ENCODE peak calls at places on chromosomes 13 and 19, in four cellular contexts. B, I, X and K are unnamed samples.

GRCh38 chr19:46513461-46514236 is 18.0 kb upstream of the PNMA8B start:
- DNase-seq in X (peak), I (no peak), B (peak), K (peak)

GRCh38 chr19:9792191-9793050 is 23.9 kb upstream of the ZNF846 start:
- DNase-seq in B (peak), I (no peak), X (peak), K (peak)

GRCh38 chr13:36086117-36086516 is 45.1 kb downstream of the DCLK1 start:
- DNase-seq in I (no peak), X (peak), B (no peak), K (no peak)

GRCh38 chr19:29678484-29679106 is 13.3 kb downstream of the PLEKHF1 start:
- DNase-seq in X (no peak), B (no peak), I (no peak), K (no peak)

GRCh38 chr13:20398459-20398858 is 127.2 kb downstream of the CRYL1 start:
- DNase-seq in X (no peak), B (no peak), I (no peak), K (no peak)

GRCh38 chr19:10270180-10270615 is 722 bp upstream of the ICAM1 start:
- DNase-seq in X (peak), I (no peak), B (no peak), K (no peak)

GRCh38 chr19:46979103-46979769 is 40.4 kb upstream of the NPAS1 start:
- DNase-seq in I (no peak), X (no peak), B (no peak), K (no peak)

GRCh38 chr19:35143818-35144217 is 763 bp downstream of the FXYD7 start:
- DNase-seq in X (no peak), I (no peak), B (no peak), K (no peak)

GRCh38 chr13:66180806-66181205 is 1049.3 kb downstream of the PCDH9 start:
- DNase-seq in X (no peak), I (no peak), B (no peak), K (no peak)

GRCh38 chr13:109332501-109333499 is 453.6 kb downstream of the IRS2 start:
- DNase-seq in B (no peak), X (no peak), I (no peak), K (no peak)

GRCh38 chr13:111632906-111633305 is 312.5 kb downstream of the TEX29 start:
- DNase-seq in X (peak), B (no peak), I (no peak), K (no peak)

GRCh38 chr19:45161715-45162463 is 1.1 kb upstream of the NKPD1 start:
- DNase-seq in X (peak), I (no peak), B (no peak), K (peak)

DNA sequence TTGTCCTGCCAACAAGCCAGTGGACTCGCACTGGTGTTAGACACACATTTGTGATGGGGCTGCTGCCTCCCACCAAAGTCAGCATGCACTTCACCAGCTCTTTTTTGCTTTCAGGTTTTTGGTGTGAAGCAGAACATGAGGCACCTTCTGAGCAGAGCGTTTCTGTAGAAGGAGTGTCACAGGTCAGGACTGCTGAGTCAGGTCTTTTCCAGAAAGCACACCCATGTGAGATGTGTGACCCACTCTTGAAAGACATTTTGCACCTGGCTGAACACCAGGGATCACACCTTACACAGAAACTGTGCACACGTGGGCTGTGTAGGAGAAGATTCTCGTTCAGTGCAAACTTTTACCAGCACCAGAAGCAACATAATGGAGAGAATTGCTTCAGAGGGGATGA is 4.8 kb downstream of the ZNF304 start:
- DNase-seq in I (no peak), B (no peak), X (no peak), K (no peak)
- H3K4me3 ChIP-seq in I (no peak), B (no peak), X (no peak), K (no peak)

DNA sequence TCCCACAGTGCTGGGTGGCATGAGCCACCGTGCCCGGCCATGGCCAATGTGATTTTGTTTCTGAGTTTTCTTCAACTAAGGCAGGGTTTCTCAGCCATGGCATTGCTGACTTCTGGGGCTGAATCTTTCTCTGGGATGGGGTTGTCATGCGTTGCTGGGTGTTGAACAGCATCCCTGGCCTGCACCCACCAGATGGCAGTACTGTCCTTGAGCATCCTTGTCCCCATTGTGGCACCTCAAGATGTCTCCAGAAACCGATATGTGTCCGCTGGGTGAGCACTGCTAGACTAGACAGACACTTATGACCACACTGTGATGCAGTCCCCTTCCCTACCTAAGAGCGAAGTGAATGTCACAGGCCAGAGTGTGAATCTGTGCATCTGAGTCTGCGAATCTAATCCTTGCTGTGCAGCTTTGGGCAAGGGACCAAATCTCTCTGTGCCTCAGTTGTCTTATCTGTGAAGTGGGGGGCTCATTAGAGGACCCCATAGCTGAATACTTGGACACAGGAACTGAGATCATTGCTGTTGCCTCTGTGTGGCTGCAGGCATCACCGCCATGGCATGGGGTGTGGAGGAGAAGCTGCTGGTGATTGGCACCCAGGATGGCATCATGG is 50.3 kb upstream of the SIN3B start:
- DNase-seq in I (no peak), B (peak), X (peak), K (peak)
- TF ChIP-seq CTCF in I (peak), B (peak), X (peak), K (peak)

DNA sequence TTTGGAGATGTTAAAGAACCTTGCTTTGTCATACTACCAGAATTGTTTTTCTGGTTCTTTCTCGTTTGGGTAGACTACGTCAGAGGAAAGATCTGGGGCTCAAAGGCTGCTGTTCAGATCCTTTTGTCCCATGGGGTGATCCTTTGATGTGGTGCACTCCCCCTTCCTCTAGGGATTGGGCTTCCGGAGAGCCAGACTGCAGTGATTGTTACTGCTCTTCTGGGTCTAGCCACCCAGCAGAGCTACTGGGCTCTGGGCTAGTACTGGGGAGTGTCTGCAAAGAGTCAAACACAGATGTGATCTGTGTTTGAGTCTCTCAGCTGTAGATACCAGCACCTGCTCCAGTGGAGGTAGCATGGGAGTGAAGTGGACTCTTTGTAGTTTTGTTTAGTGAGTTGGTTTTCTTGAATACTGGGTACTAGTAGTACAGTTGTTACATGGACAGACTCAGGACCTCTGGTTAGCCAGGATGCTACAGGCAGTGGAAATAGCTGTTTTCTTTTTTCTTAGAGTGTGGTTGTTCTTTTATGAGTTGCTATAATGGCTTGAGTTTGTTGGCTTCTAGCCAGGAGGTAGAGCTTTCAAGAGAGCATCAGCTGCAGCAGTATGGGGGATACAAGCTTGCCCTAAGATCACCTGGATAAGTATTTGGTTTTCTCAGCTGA is 34.4 kb downstream of the DNAJC15 start:
- DNase-seq in B (no peak), X (peak), I (no peak), K (peak)
- H3K4me3 ChIP-seq in B (no peak), X (no peak), I (no peak), K (no peak)

GRCh38 chr19:50007170-50007569 is 18.0 kb downstream of the VRK3 start:
- DNase-seq in X (no peak), B (no peak), I (no peak), K (no peak)

GRCh38 chr19:50005428-50005827 is 19.7 kb downstream of the VRK3 start:
- DNase-seq in B (no peak), X (no peak), I (no peak), K (no peak)

GRCh38 chr19:50003810-50004419 is 21.3 kb downstream of the VRK3 start:
- DNase-seq in B (peak), X (no peak), I (peak), K (peak)

GRCh38 chr19:50007947-50008346 is 17.2 kb downstream of the VRK3 start:
- DNase-seq in I (no peak), X (no peak), B (no peak), K (no peak)

GRCh38 chr19:50008532-50008931 is 16.6 kb downstream of the VRK3 start:
- DNase-seq in B (no peak), X (peak), I (no peak), K (peak)
- TF ChIP-seq CTCF in B (peak), X (peak), I (peak), K (peak)

GRCh38 chr13:101917475-101917810 is 465.0 kb downstream of the ITGBL1 start:
- DNase-seq in X (peak), B (no peak), I (no peak), K (no peak)

GRCh38 chr13:101916108-101916757 is 463.8 kb downstream of the ITGBL1 start:
- DNase-seq in X (peak), B (no peak), I (no peak), K (peak)

GRCh38 chr13:101916758-101917474 is 464.4 kb downstream of the ITGBL1 start:
- DNase-seq in X (peak), I (no peak), B (no peak), K (no peak)

GRCh38 chr13:101919541-101920306 is 467.2 kb downstream of the ITGBL1 start:
- DNase-seq in X (peak), B (peak), I (no peak), K (peak)

DNA sequence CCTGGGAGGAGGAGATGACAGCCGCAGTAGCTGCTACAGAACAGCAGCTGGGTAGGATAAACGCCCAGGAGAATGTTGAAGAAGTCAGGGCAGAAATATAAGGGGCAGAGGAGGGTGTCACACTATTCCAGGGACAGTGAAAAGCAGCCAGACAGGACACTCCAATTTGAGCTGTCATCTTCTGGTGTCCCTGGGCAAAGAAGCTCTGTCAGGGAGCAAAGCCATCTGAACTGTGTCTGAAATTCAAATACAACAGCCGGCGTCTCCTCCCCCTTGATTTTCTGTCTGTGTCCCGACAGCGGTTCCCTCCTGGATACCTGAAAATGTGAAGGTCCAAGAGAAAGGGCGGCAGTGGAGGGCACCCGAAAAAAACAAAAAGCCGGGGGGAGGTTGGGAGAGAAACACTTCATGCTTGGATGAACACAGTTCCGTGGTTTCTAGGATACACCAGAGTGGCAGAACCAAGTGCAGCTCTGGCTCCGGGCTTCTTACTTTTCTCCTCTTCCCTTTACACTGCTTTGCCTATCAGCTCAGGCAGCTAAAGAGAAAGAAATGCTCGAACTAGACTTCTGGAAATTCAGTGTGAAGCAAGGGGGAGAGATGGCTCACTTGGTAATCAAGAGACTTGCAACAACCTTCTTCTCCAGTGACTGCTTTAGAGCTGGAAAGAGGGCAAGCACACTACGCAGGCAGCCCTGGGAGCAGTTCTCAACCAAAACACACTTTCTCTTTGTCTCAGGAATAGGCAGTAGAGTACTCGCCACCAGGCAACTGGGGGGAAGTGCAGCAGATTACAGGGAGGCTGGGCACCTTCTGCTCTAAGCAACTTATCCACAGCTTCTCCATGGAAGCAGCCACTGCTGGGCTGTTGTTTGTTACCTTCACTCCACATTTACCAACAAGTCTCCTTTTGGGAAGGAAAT is 465.6 kb downstream of the ITGBL1 start:
- DNase-seq in B (no peak), I (no peak), X (peak), K (no peak)
- H3K4me3 ChIP-seq in B (no peak), I (no peak), X (no peak), K (no peak)

GRCh38 chr13:94366677-94367076 is 112.8 kb downstream of the DCT start:
- DNase-seq in X (no peak), B (no peak), I (no peak), K (no peak)

DNA sequence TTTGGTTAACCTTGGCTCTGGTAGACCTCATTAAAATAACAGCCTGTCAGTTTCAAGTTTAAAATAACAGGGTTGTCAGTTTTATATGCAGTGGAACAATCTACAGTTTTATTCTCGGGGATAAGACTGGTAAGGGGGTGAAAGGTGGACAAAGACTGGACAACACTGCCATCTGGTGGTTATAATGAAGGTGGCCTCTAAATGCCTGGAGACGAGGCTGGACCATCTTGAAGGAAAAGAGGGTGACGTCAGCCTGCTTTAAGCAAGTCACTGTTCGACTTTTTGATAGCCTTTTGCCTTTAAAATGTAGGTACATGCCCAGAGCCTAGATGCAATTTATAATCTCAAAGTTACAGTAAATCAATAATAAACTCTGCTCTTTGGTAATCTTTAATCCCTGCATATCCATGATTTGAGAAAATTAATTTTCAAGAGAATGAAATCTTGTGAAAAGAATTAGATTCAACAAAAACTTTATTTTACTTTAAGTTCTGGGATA is 117.0 kb downstream of the DCT start:
- DNase-seq in I (peak), B (peak), X (peak), K (peak)
- TF ChIP-seq CTCF in I (peak), B (peak), X (peak), K (peak)

GRCh38 chr13:33313504-33313903 is 27.9 kb upstream of the STARD13 start:
- DNase-seq in B (no peak), X (no peak), I (no peak), K (no peak)

GRCh38 chr13:33312150-33312908 is 26.8 kb upstream of the STARD13 start:
- DNase-seq in I (no peak), B (peak), X (no peak), K (peak)

GRCh38 chr13:33310245-33311038 is 24.9 kb upstream of the STARD13 start:
- DNase-seq in B (no peak), X (no peak), I (no peak), K (no peak)

GRCh38 chr13:33307820-33308219 is 22.3 kb upstream of the STARD13 start:
- DNase-seq in I (no peak), B (peak), X (no peak), K (no peak)

DNA sequence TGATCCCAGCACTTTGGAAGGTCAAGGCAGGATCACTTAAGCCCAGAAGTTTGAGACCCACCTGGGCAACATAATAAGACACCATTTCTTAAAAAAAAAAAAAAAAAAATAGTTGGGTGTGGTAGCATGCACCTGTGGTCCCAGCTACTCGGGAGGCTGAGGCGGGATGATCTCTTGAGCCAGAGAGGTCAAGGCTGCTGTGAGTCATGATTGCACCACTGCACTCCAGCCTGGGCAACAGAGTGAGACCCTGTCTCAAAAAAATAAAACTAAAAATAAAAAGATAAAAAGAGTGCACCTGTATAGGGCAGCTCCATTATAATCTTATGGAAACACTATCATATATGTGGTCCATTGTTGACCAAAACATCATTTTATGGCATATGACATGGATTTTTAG is 25.5 kb upstream of the STARD13 start:
- DNase-seq in X (no peak), I (no peak), B (no peak), K (no peak)
- H3K4me3 ChIP-seq in X (no peak), I (no peak), B (no peak), K (no peak)